ENCODE peak calls at places on chromosomes 5 and 9, in eight cellular contexts. O is non-pigmented ciliary epithelial cell; R is stimulated activated CD4-positive, alpha-beta T cell treated with anti-CD3 and anti-CD28 coated beads, Interleukin-1b, Interleukin-23, amount 100 ng/mL, for 4 hours; L is NCI-H1417; M is OCI-LY7; T is T-helper 9 cell; X is ELR; Y is stimulated activated CD8-positive, alpha-beta memory T cell treated with anti-CD3 and anti-CD28 coated beads, Interleukin-15, amount 100 ng/mL, for 48 hours. N is an unnamed sample.

GRCh38 chr5:7910738-7911428 is 41.9 kb downstream of the MTRR start:
- DNase-seq in Y (no peak), X (no peak), M (no peak), L (no peak), R (no peak), T (no peak), O (no peak), N (no peak)

GRCh38 chr9:126669108-126669507 is 55.4 kb downstream of the LMX1B start:
- DNase-seq in L (no peak), X (no peak), T (no peak), Y (no peak), O (no peak), R (no peak), M (no peak), N (no peak)

GRCh38 chr5:26329562-26330189 is 708.7 kb downstream of the CDH9 start:
- DNase-seq in M (no peak), X (no peak), R (no peak), O (no peak), Y (no peak), L (peak; percentile 64), T (no peak), N (peak; percentile 48)

GRCh38 chr9:137919095-137919465 is 41.5 kb downstream of the CACNA1B start:
- DNase-seq in X (no peak), O (no peak), T (no peak), Y (no peak), L (no peak), M (no peak), R (no peak), N (no peak)

GRCh38 chr9:72986522-72987116 is 33.8 kb upstream of the ALDH1A1 start:
- DNase-seq in M (no peak), X (no peak), O (no peak), T (no peak), L (no peak), R (no peak), Y (no peak), N (no peak)

GRCh38 chr5:19630875-19631274 is 357.1 kb downstream of the CDH18 start:
- DNase-seq in M (no peak), X (no peak), L (no peak), O (no peak), T (no peak), R (no peak), Y (no peak), N (no peak)

GRCh38 chr5:65651144-65651543 is 26.3 kb downstream of the SHLD3 start:
- DNase-seq in T (no peak), X (no peak), R (no peak), L (no peak), M (no peak), Y (no peak), O (no peak), N (no peak)

GRCh38 chr5:153372433-153373167 is 117.9 kb upstream of the GRIA1 start:
- DNase-seq in T (no peak), Y (no peak), R (no peak), M (no peak), L (peak; percentile 96), O (no peak), X (no peak), N (peak; percentile 36)

GRCh38 chr5:15601853-15602252 is 101.9 kb downstream of the FBXL7 start:
- DNase-seq in Y (no peak), O (no peak), M (no peak), L (no peak), X (no peak), T (no peak), R (no peak), N (no peak)

GRCh38 chr9:110977259-110977709 is 61.0 kb downstream of the LPAR1 start:
- DNase-seq in O (no peak), L (no peak), X (peak; percentile 93), T (no peak), R (no peak), Y (no peak), M (no peak), N (peak; percentile 83)

GRCh38 chr9:137423810-137424291 is 658 bp downstream of the NOXA1 start:
- DNase-seq in T (no peak), M (no peak), L (peak; percentile 67), X (peak; percentile 80), O (no peak), R (no peak), Y (no peak), N (peak; percentile 66)

GRCh38 chr9:99350461-99350860 is 128.4 kb downstream of the SEC61B start:
- DNase-seq in O (no peak), M (no peak), L (no peak), T (no peak), Y (no peak), R (no peak), X (no peak), N (no peak)

GRCh38 chr5:142405814-142406395 is 81.1 kb upstream of the SPRY4 start:
- DNase-seq in L (no peak), O (no peak), M (no peak), X (no peak), Y (no peak), R (no peak), T (no peak), N (peak; percentile 24)

GRCh38 chr9:135902655-135903357 is 4.5 kb downstream of the CAMSAP1 start:
- DNase-seq in M (no peak), X (no peak), Y (no peak), R (no peak), T (no peak), O (no peak), L (no peak), N (no peak)

GRCh38 chr9:25677301-25678146 is 720 bp downstream of the TUSC1 start:
- DNase-seq in R (no peak), X (peak; percentile 14), O (peak; percentile 10), Y (no peak), L (peak; percentile 46), M (no peak), T (no peak), N (peak; percentile 70)

GRCh38 chr9:36222449-36222848 is 31.7 kb downstream of the CLTA start:
- DNase-seq in T (no peak), L (no peak), Y (no peak), M (no peak), R (no peak), X (peak; percentile 23), O (no peak), N (no peak)

GRCh38 chr5:93476211-93476851 is 104.7 kb downstream of the NR2F1-AS1 start:
- DNase-seq in X (peak; percentile 28), T (no peak), O (no peak), Y (no peak), R (no peak), M (no peak), L (peak; percentile 8), N (no peak)

GRCh38 chr5:154868702-154869101 is 10.3 kb downstream of the CNOT8 start:
- DNase-seq in L (no peak), Y (no peak), X (peak; percentile 33), T (no peak), O (no peak), R (no peak), M (peak; percentile 7), N (no peak)

GRCh38 chr5:36079200-36079761 is 12.6 kb upstream of the UGT3A2 start:
- DNase-seq in R (no peak), L (peak; percentile 84), T (no peak), X (peak; percentile 66), O (peak; percentile 23), M (peak; percentile 63), Y (no peak), N (peak; percentile 77)

GRCh38 chr5:157113007-157113406 is 4.2 kb upstream of the HAVCR2 start:
- DNase-seq in O (no peak), L (no peak), T (no peak), X (no peak), R (no peak), Y (no peak), M (no peak), N (no peak)

GRCh38 chr5:110054240-110054639 is 364.5 kb downstream of the MAN2A1 start:
- DNase-seq in M (peak; percentile 92), R (peak; percentile 11), L (peak; percentile 92), Y (peak; percentile 27), T (peak; percentile 47), O (peak; percentile 51), X (peak; percentile 68), N (peak; percentile 44)

GRCh38 chr5:73135021-73135420 is 14.6 kb downstream of the TMEM171 start:
- DNase-seq in T (no peak), M (no peak), Y (no peak), O (no peak), R (no peak), L (no peak), X (no peak), N (no peak)

GRCh38 chr9:35728041-35728971 is 3.7 kb downstream of the TLN1 start:
- DNase-seq in T (no peak), Y (peak; percentile 49), M (peak; percentile 63), O (no peak), L (no peak), X (peak; percentile 88), R (no peak), N (peak; percentile 68)